ENCODE peak calls at places on chromosomes 6 and 20, in six cellular contexts. E is breast epithelium, R is Peyer's patch, M is tibial nerve, J is IMR-90, T is testis. O is an unnamed sample.

GRCh38 chr6:146635174-146635573 is 36.4 kb downstream of the ADGB start:
- DNase-seq in T (no peak), R (no peak), M (no peak), J (no peak), E (no peak), O (no peak)

GRCh38 chr6:30752164-30752927 is 8.0 kb upstream of the IER3 start:
- DNase-seq in M (peak; percentile 82), R (peak; percentile 41), T (peak; percentile 55), E (peak; percentile 98), J (peak; percentile 100), O (peak; percentile 74)

GRCh38 chr6:10719386-10720228 is 3.3 kb upstream of the TMEM14C start:
- DNase-seq in T (peak; percentile 83), M (no peak), E (no peak), R (no peak), J (no peak), O (peak; percentile 53)

GRCh38 chr6:114053791-114054190 is 82.8 kb upstream of the HDAC2 start:
- DNase-seq in R (no peak), T (no peak), J (no peak), E (no peak), M (no peak), O (no peak)

GRCh38 chr6:85077098-85077497 is 312.7 kb upstream of the TBX18 start:
- DNase-seq in E (no peak), T (no peak), J (no peak), M (no peak), R (no peak), O (no peak)

GRCh38 chr6:41352907-41353306 is 17.5 kb downstream of the NCR2 start:
- DNase-seq in E (peak; percentile 6), R (no peak), J (no peak), M (no peak), T (no peak), O (no peak)

GRCh38 chr6:7035837-7036249 is 71.9 kb upstream of the RREB1 start:
- DNase-seq in J (no peak), M (no peak), T (no peak), R (no peak), E (no peak), O (no peak)

GRCh38 chr6:50976907-50977306 is 158.2 kb downstream of the TFAP2B start:
- DNase-seq in R (no peak), T (no peak), M (no peak), J (no peak), E (no peak), O (no peak)

DNA sequence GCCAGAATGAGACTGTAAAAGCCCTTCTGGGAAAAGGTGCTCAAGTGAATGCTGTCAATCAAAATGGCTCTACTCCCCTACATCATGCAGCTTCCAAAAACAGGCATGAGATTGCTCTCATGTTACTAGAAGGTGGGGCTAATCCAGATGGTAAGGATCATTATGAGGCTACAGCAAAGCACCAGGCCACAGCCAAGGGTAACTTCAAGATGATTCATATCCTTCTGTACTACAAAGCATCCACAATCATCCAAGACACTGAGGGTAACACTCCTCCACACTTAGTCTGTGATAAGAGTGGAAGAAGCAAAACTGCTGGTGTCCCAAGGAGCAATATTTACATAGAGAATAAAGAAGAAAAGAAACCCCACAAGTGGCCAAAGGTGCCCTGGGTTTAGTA is 17.3 kb downstream of the ADNP start:
- DNase-seq in T (no peak), M (no peak), J (peak; percentile 88), E (no peak), R (no peak), O (no peak)
- TF ChIP-seq POLR2A in T (no peak), M (no peak), J (no peak), E (no peak), R (no peak), O (no peak)

GRCh38 chr6:47078991-47079390 is 36.9 kb upstream of the ADGRF1 start:
- DNase-seq in T (no peak), R (no peak), M (no peak), J (no peak), E (no peak), O (no peak)
- TF ChIP-seq POLR2A in T (no peak), R (no peak), M (no peak), J (no peak), E (no peak), O (no peak)

GRCh38 chr20:34824861-34825529 is 456 bp downstream of the NCOA6 start:
- DNase-seq in M (peak; percentile 18), J (peak; percentile 28), R (peak; percentile 59), T (peak; percentile 65), E (peak; percentile 33), O (peak; percentile 73)

GRCh38 chr20:34820805-34821578 is 4.5 kb downstream of the NCOA6 start:
- DNase-seq in M (no peak), J (no peak), R (no peak), T (no peak), E (no peak), O (no peak)

GRCh38 chr20:34829191-34829590 is 3.7 kb upstream of the NCOA6 start:
- DNase-seq in M (no peak), R (no peak), J (no peak), T (no peak), E (no peak), O (no peak)

GRCh38 chr20:34824026-34824860 is 1.2 kb downstream of the NCOA6 start:
- DNase-seq in J (peak; percentile 24), R (peak; percentile 69), M (peak; percentile 13), E (peak; percentile 65), T (peak; percentile 83), O (peak; percentile 47)

GRCh38 chr20:34825530-34826362 is at the start of gene NCOA6:
- DNase-seq in M (peak; percentile 81), T (peak; percentile 94), R (peak; percentile 86), J (peak; percentile 74), E (peak; percentile 74), O (peak; percentile 91)
- TF ChIP-seq POLR2A in M (no peak), T (no peak), R (no peak), J (no peak), E (no peak), O (no peak)

GRCh38 chr6:37496951-37497885 is 2.5 kb downstream of the CCDC167 start:
- DNase-seq in T (no peak), J (no peak), M (no peak), R (no peak), E (no peak), O (no peak)

GRCh38 chr6:37500294-37500608 is 558 bp upstream of the CCDC167 start:
- DNase-seq in R (no peak), T (no peak), E (no peak), M (no peak), J (no peak), O (no peak)

GRCh38 chr6:37501632-37502466 is 2.2 kb upstream of the CCDC167 start:
- DNase-seq in M (no peak), R (peak; percentile 40), T (no peak), E (no peak), J (no peak), O (no peak)

GRCh38 chr6:37502703-37503485 is 3.2 kb upstream of the CCDC167 start:
- DNase-seq in E (no peak), J (no peak), R (peak; percentile 30), M (no peak), T (no peak), O (no peak)

GRCh38 chr6:37499433-37500293 is at the start of gene CCDC167:
- DNase-seq in T (peak; percentile 97), J (peak; percentile 96), M (peak; percentile 88), R (peak; percentile 97), E (peak; percentile 92), O (peak; percentile 92)
- TF ChIP-seq POLR2A in T (no peak), J (peak; percentile 47), M (no peak), R (no peak), E (no peak), O (no peak)

GRCh38 chr6:25883991-25884390 is 9.9 kb upstream of the SLC17A3 start:
- DNase-seq in R (no peak), E (no peak), T (no peak), J (peak; percentile 1), M (no peak), O (no peak)

GRCh38 chr6:25878721-25879322 is 4.8 kb upstream of the SLC17A3 start:
- DNase-seq in E (no peak), T (no peak), J (no peak), M (no peak), R (no peak), O (no peak)

GRCh38 chr6:25880601-25881000 is 6.6 kb upstream of the SLC17A3 start:
- DNase-seq in J (no peak), E (no peak), R (no peak), T (no peak), M (no peak), O (no peak)

GRCh38 chr6:25883536-25883935 is 9.5 kb upstream of the SLC17A3 start:
- DNase-seq in M (no peak), T (no peak), J (no peak), R (no peak), E (no peak), O (no peak)

GRCh38 chr6:25882066-25882496 is 8.0 kb upstream of the SLC17A3 start:
- DNase-seq in R (peak; percentile 26), E (no peak), T (peak; percentile 30), M (no peak), J (no peak), O (peak; percentile 16)
- TF ChIP-seq POLR2A in R (no peak), E (no peak), T (no peak), M (no peak), J (no peak), O (no peak)

DNA sequence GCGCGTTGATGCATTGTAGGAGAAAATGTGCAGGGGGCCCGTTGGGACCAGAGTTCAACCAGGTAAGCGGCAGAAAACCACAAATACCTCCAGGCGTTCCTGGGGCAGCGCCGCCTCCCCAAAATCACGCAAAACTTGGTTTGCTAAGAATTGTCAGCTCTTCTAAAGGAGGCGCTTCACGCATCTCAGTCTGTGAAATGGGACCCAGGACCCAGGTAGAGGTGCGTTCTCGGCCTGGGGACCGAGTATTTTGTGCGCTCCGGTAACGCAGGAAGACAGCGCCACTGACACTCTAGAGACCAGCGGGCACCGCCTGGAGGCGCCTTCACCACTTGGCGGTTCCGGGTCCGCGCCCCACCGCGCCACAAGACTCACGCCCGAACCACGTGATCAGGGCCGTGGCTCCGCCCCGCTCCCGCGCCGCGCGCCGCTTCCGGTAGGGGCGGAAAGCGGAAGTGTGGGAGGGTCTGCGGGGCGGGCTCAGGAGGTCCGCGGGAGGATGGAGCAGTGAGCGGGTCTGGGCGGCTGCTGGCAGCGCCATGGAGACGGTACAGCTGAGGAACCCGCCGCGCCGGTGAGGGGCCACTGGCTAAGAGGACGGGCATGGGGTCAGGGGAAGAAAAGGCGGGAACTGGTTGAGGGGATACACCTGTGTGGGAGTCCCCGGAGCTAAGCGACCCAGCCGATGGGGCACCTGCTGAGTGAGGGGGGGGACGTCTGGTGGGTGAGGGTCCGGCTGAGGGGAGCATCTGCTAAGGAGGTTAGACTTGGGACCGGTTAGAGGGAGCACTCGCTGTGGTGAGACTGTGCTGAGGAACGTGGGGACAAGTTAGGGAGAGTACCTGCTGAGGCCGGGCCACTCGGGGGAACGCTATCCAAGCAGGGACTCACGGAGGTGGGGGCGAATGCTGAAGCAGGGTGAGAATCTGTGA is at the start of gene STK4:
- DNase-seq in T (peak; percentile 95), E (peak; percentile 89), J (peak; percentile 87), M (peak; percentile 89), R (peak; percentile 95), O (peak; percentile 96)
- TF ChIP-seq POLR2A in T (peak; percentile 42), E (peak; percentile 78), J (peak; percentile 74), M (peak; percentile 75), R (peak; percentile 94), O (peak; percentile 81)

DNA sequence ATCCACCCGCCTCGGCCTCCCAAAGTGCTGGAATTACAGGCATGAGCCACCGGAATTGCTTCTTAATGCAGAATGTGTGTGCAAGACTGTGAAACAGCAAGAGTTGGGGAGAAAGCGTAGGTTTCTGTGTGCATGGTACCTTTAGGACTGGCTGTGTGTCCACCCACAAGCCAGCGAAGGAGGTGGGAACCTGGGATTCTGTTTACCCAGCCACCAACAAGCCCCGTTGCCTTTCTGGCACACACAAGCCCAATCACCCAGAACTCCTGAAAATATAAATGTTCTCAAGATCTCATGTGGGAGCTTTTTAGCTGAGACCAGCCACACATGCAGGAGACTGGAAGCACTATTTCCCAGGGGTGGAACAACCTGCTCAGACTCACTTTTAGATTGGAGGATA is 4.9 kb upstream of the RNF24 start:
- DNase-seq in R (no peak), E (no peak), J (no peak), T (no peak), M (no peak), O (no peak)
- TF ChIP-seq POLR2A in R (no peak), E (no peak), J (no peak), T (no peak), M (no peak), O (no peak)

O was measured in ovary.